ENCODE peak calls at places on chromosomes 2 and 18, in six cellular contexts. One of them, this sample, is unnamed.

GRCh38 chr18:59918320-59918755 is 18.5 kb downstream of the PMAIP1 start:
- DNase-seq in left ventricle myocardium inferior: peak
- DNase-seq in cardiac muscle cell: peak
- DNase-seq in lower leg skin: peak
- DNase-seq in mammary epithelial cell: peak
- DNase-seq in neural progenitor cell: peak
- DNase-seq in this sample: no peak

GRCh38 chr2:222892321-222892720 is 31.5 kb downstream of the ACSL3 start:
- DNase-seq in left ventricle myocardium inferior: no peak
- DNase-seq in cardiac muscle cell: no peak
- DNase-seq in lower leg skin: no peak
- DNase-seq in neural progenitor cell: no peak
- DNase-seq in mammary epithelial cell: no peak
- DNase-seq in this sample: no peak

GRCh38 chr2:35294636-35295263 is 1060.8 kb upstream of the CRIM1 start:
- DNase-seq in left ventricle myocardium inferior: no peak
- DNase-seq in cardiac muscle cell: no peak
- DNase-seq in mammary epithelial cell: no peak
- DNase-seq in neural progenitor cell: no peak
- DNase-seq in lower leg skin: no peak
- DNase-seq in this sample: no peak

GRCh38 chr2:144351687-144352086 is 168.2 kb downstream of the ZEB2 start:
- DNase-seq in cardiac muscle cell: no peak
- DNase-seq in mammary epithelial cell: no peak
- DNase-seq in neural progenitor cell: no peak
- DNase-seq in left ventricle myocardium inferior: no peak
- DNase-seq in lower leg skin: no peak
- DNase-seq in this sample: no peak

GRCh38 chr2:233353769-233354499 is at the start of gene DGKD:
- DNase-seq in mammary epithelial cell: peak
- DNase-seq in lower leg skin: no peak
- DNase-seq in cardiac muscle cell: peak
- DNase-seq in neural progenitor cell: peak
- DNase-seq in left ventricle myocardium inferior: peak
- DNase-seq in this sample: no peak

GRCh38 chr18:42047721-42048120 is 92.7 kb downstream of the PIK3C3 start:
- DNase-seq in mammary epithelial cell: peak
- DNase-seq in cardiac muscle cell: no peak
- DNase-seq in lower leg skin: no peak
- DNase-seq in left ventricle myocardium inferior: no peak
- DNase-seq in neural progenitor cell: no peak
- DNase-seq in this sample: no peak

GRCh38 chr18:14947482-14948162 is 199.7 kb downstream of the ANKRD30B start:
- DNase-seq in mammary epithelial cell: no peak
- DNase-seq in left ventricle myocardium inferior: no peak
- DNase-seq in lower leg skin: no peak
- DNase-seq in neural progenitor cell: no peak
- DNase-seq in cardiac muscle cell: no peak
- DNase-seq in this sample: no peak

GRCh38 chr2:189580267-189580661 is 322 bp downstream of the SLC40A1 start:
- DNase-seq in neural progenitor cell: peak
- DNase-seq in mammary epithelial cell: no peak
- DNase-seq in cardiac muscle cell: peak
- DNase-seq in left ventricle myocardium inferior: peak
- DNase-seq in lower leg skin: no peak
- DNase-seq in this sample: no peak

DNA sequence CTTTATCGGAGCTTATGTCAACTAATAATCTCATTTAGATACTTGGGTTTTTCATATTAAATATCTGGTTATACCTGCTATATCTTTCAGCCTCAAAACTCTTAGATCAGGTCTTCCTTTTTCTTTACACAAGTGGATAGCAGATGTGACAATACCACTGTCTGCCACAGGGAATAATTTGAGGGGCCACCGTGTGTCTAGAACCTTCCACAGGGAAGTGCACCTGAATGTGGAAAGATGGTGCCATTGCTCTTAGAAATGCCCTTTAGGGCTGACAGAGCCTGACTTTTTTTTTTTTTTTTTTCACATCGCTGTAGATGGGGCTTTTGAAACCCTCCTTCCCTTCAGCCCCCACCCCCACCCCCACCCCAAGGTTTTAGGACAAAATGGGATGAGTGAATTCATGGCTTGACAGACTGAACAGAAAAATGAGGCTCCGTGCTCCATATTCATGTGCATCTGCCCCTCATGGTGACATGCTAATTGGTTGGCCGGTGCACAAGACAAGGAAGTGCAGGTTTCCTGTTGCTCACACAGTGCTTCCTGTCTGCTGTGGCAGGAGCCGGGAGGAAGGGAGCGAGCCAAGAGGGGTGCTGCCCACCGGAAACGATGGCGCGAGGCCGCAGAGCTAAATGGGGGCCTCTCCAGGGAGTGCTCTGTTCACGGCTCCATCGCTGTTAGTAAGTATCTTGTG is 246.0 kb downstream of the LDLRAD4 start:
- DNase-seq in left ventricle myocardium inferior: peak
- DNase-seq in lower leg skin: no peak
- DNase-seq in neural progenitor cell: no peak
- DNase-seq in mammary epithelial cell: no peak
- DNase-seq in cardiac muscle cell: no peak
- DNase-seq in this sample: no peak
- TF ChIP-seq CTCF in left ventricle myocardium inferior: no peak
- TF ChIP-seq CTCF in lower leg skin: no peak
- TF ChIP-seq CTCF in neural progenitor cell: no peak
- TF ChIP-seq CTCF in mammary epithelial cell: no peak
- TF ChIP-seq CTCF in cardiac muscle cell: no peak
- TF ChIP-seq CTCF in this sample: no peak

GRCh38 chr2:203400805-203401585 is 72.8 kb downstream of the ABI2 start:
- DNase-seq in lower leg skin: no peak
- DNase-seq in cardiac muscle cell: no peak
- DNase-seq in neural progenitor cell: no peak
- DNase-seq in left ventricle myocardium inferior: no peak
- DNase-seq in mammary epithelial cell: no peak
- DNase-seq in this sample: no peak

GRCh38 chr2:203399031-203399430 is 70.8 kb downstream of the ABI2 start:
- DNase-seq in lower leg skin: no peak
- DNase-seq in neural progenitor cell: no peak
- DNase-seq in left ventricle myocardium inferior: no peak
- DNase-seq in mammary epithelial cell: no peak
- DNase-seq in cardiac muscle cell: no peak
- DNase-seq in this sample: no peak

GRCh38 chr2:203394519-203395227 is 66.5 kb downstream of the ABI2 start:
- DNase-seq in mammary epithelial cell: no peak
- DNase-seq in lower leg skin: no peak
- DNase-seq in left ventricle myocardium inferior: no peak
- DNase-seq in neural progenitor cell: peak
- DNase-seq in cardiac muscle cell: no peak
- DNase-seq in this sample: no peak

GRCh38 chr2:203395858-203396257 is 67.7 kb downstream of the ABI2 start:
- DNase-seq in neural progenitor cell: no peak
- DNase-seq in cardiac muscle cell: no peak
- DNase-seq in mammary epithelial cell: no peak
- DNase-seq in lower leg skin: no peak
- DNase-seq in left ventricle myocardium inferior: no peak
- DNase-seq in this sample: no peak

DNA sequence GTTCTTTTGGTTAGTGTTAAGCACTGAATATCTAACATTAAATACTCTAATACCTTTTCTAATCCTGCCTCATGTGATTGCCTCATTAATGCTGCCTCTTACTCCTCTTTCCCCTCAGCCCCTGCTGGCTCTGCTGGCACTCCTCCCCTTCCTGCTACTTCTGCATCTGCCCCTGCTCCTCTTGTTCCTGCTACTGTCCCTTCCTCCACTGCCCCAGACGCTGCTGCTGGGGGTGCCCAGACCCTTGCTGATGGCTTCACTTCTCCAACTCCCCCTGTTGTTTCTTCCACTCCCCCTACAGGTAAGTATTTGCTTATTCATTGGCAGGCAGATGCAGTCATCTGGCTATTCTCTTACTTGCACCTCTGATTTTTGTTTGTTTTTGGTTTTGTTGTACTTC is 68.5 kb downstream of the ABI2 start:
- DNase-seq in cardiac muscle cell: peak
- DNase-seq in lower leg skin: no peak
- DNase-seq in neural progenitor cell: peak
- DNase-seq in left ventricle myocardium inferior: no peak
- DNase-seq in mammary epithelial cell: no peak
- DNase-seq in this sample: no peak
- TF ChIP-seq CTCF in cardiac muscle cell: peak
- TF ChIP-seq CTCF in lower leg skin: no peak
- TF ChIP-seq CTCF in neural progenitor cell: peak
- TF ChIP-seq CTCF in left ventricle myocardium inferior: peak
- TF ChIP-seq CTCF in mammary epithelial cell: peak
- TF ChIP-seq CTCF in this sample: peak

DNA sequence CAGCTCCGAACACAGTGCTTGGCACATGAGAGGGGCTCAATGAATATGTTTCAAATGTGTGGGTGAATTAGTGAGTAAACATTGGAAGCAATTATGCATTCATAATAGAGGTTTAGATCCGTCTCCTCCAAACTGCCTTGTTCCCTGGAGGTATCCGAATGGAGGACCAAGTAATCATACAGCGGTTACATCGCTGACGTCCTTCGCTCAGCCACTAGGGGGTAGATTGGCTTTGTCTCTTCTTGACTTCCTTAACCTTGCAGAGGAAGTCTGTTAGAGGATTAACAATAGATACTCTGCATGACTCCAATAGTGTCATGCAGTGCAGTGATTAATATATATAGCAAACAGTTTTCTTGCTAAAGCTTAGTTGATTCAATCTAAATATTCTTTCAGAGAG is 517.0 kb downstream of the PTPRM start:
- DNase-seq in lower leg skin: no peak
- DNase-seq in cardiac muscle cell: peak
- DNase-seq in left ventricle myocardium inferior: no peak
- DNase-seq in neural progenitor cell: peak
- DNase-seq in mammary epithelial cell: peak
- DNase-seq in this sample: no peak
- TF ChIP-seq CTCF in lower leg skin: no peak
- TF ChIP-seq CTCF in cardiac muscle cell: peak
- TF ChIP-seq CTCF in left ventricle myocardium inferior: peak
- TF ChIP-seq CTCF in neural progenitor cell: peak
- TF ChIP-seq CTCF in mammary epithelial cell: peak
- TF ChIP-seq CTCF in this sample: peak

DNA sequence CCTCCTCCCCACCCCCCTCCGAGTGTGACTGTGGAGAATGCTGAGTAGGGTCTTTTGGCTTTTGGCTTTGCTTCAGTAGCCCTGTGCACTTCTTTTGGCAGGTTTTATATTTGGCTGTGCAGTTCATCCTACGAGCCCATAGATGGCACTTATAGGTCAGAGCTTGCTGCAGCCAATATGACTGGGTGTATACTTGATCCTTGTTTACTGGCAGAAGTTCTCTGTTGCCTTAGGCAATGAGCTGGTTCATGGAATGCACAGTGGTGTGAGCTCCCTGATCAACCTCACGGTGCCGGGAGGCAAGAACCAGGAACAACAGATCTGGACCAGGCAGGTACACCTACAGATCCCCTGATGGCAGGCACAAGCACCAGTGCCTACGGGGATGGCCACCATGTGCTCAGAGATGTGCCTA is 190.2 kb downstream of the KIAA1328 start:
- DNase-seq in lower leg skin: no peak
- DNase-seq in cardiac muscle cell: peak
- DNase-seq in neural progenitor cell: peak
- DNase-seq in left ventricle myocardium inferior: no peak
- DNase-seq in mammary epithelial cell: peak
- DNase-seq in this sample: no peak
- TF ChIP-seq CTCF in lower leg skin: no peak
- TF ChIP-seq CTCF in cardiac muscle cell: peak
- TF ChIP-seq CTCF in neural progenitor cell: peak
- TF ChIP-seq CTCF in left ventricle myocardium inferior: no peak
- TF ChIP-seq CTCF in mammary epithelial cell: peak
- TF ChIP-seq CTCF in this sample: peak

DNA sequence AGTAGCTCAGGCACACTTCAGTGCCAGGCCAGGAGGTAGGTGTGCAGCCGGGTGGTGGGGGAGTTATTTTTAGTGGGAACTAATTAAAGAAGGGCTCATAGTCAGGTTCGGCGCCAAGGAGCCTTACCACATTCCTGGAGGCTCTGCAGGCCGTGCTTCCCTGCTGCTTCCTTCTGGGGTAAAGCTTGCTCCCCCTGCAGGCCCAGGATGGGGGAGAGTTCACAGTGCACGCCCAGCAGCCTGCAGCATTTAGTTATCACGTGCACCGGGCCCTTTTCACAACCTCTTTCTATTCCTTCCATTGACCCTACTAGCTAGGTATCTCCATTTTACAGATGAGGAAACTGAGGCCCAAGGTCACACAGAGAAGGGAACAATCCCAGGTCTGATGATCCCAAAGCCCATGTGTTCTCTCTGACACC is 2.5 kb downstream of the KCNF1 start:
- DNase-seq in cardiac muscle cell: no peak
- DNase-seq in neural progenitor cell: peak
- DNase-seq in left ventricle myocardium inferior: no peak
- DNase-seq in mammary epithelial cell: no peak
- DNase-seq in lower leg skin: no peak
- DNase-seq in this sample: no peak
- TF ChIP-seq CTCF in cardiac muscle cell: peak
- TF ChIP-seq CTCF in neural progenitor cell: peak
- TF ChIP-seq CTCF in left ventricle myocardium inferior: peak
- TF ChIP-seq CTCF in mammary epithelial cell: peak
- TF ChIP-seq CTCF in lower leg skin: no peak
- TF ChIP-seq CTCF in this sample: peak

GRCh38 chr2:165237056-165237455 is 2.2 kb upstream of the SCN2A start:
- DNase-seq in neural progenitor cell: no peak
- DNase-seq in left ventricle myocardium inferior: no peak
- DNase-seq in mammary epithelial cell: no peak
- DNase-seq in cardiac muscle cell: no peak
- DNase-seq in lower leg skin: no peak
- DNase-seq in this sample: no peak

GRCh38 chr2:165238295-165238694 is 919 bp upstream of the SCN2A start:
- DNase-seq in left ventricle myocardium inferior: no peak
- DNase-seq in neural progenitor cell: peak
- DNase-seq in mammary epithelial cell: peak
- DNase-seq in cardiac muscle cell: peak
- DNase-seq in lower leg skin: no peak
- DNase-seq in this sample: no peak

GRCh38 chr2:165240927-165241326 is 1.7 kb downstream of the SCN2A start:
- DNase-seq in lower leg skin: no peak
- DNase-seq in mammary epithelial cell: no peak
- DNase-seq in cardiac muscle cell: no peak
- DNase-seq in neural progenitor cell: no peak
- DNase-seq in left ventricle myocardium inferior: no peak
- DNase-seq in this sample: no peak

GRCh38 chr2:165239826-165240618 is 808 bp downstream of the SCN2A start:
- DNase-seq in neural progenitor cell: no peak
- DNase-seq in left ventricle myocardium inferior: no peak
- DNase-seq in mammary epithelial cell: no peak
- DNase-seq in lower leg skin: no peak
- DNase-seq in cardiac muscle cell: no peak
- DNase-seq in this sample: no peak

DNA sequence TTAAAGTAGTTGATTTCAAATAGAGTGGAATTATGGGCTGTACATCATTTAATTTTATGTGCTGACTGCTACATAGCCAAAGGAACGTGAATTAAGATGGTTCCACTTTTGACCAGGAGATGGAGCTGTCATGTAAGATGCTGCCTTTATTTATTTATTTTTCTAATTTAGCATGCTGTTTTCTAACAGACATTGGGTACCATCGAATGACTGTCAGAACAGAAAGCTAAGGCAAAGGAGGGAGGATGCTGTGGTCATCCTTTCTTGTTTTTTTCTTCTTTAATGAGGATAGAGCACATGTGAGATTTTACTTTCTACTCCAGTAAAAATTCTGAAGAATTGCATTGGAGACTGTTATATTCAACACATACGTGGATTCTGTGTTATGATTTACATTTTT is at the start of gene SCN2A:
- DNase-seq in mammary epithelial cell: peak
- DNase-seq in cardiac muscle cell: peak
- DNase-seq in lower leg skin: peak
- DNase-seq in neural progenitor cell: peak
- DNase-seq in left ventricle myocardium inferior: no peak
- DNase-seq in this sample: no peak
- TF ChIP-seq CTCF in mammary epithelial cell: peak
- TF ChIP-seq CTCF in cardiac muscle cell: peak
- TF ChIP-seq CTCF in lower leg skin: no peak
- TF ChIP-seq CTCF in neural progenitor cell: peak
- TF ChIP-seq CTCF in left ventricle myocardium inferior: peak
- TF ChIP-seq CTCF in this sample: peak